ENCODE peak calls at places on chromosomes 6 and 20, in six cellular contexts. P is mesendoderm, C is left ventricle myocardium inferior, Q is cardiac muscle cell, W is OCI-LY7, J is HCT116. S is an unnamed sample.

GRCh38 chr6:35427851-35428321 is 24.3 kb upstream of the FANCE start:
- DNase-seq in J (no peak), Q (peak), P (no peak), C (no peak), W (no peak), S (no peak)

GRCh38 chr6:120632975-120633374 is 701.3 kb downstream of the TBC1D32 start:
- DNase-seq in C (no peak), J (no peak), W (no peak), P (no peak), Q (no peak), S (no peak)

GRCh38 chr20:24100370-24101011 is 111.9 kb upstream of the GGTLC1 start:
- DNase-seq in P (peak), Q (peak), J (peak), C (peak), W (peak), S (peak)

GRCh38 chr6:139030211-139030530 is 1.6 kb downstream of the ABRACL start:
- DNase-seq in W (no peak), J (no peak), P (peak), C (no peak), Q (no peak), S (no peak)

GRCh38 chr6:130872250-130873095 is 45.3 kb downstream of the SMLR1 start:
- DNase-seq in J (peak), W (peak), C (peak), P (peak), Q (peak), S (no peak)

GRCh38 chr20:51513545-51513944 is 29.0 kb downstream of the NFATC2 start:
- DNase-seq in C (no peak), P (peak), J (no peak), W (no peak), Q (no peak), S (no peak)

GRCh38 chr6:146351018-146351417 is 192.6 kb upstream of the RAB32 start:
- DNase-seq in C (no peak), W (no peak), Q (no peak), J (no peak), P (no peak), S (no peak)

GRCh38 chr6:16737389-16737788 is 23.9 kb downstream of the ATXN1 start:
- DNase-seq in W (no peak), Q (peak), C (no peak), P (peak), J (no peak), S (no peak)

GRCh38 chr6:149925253-149925973 is 2.5 kb upstream of the RAET1G start:
- DNase-seq in J (no peak), P (no peak), Q (peak), C (no peak), W (no peak), S (no peak)

GRCh38 chr20:37915434-37915787 is 12.5 kb downstream of the VSTM2L start:
- DNase-seq in J (no peak), P (no peak), C (no peak), Q (no peak), W (no peak), S (no peak)

GRCh38 chr6:43951063-43951755 is 176.0 kb downstream of the MRPL14 start:
- DNase-seq in C (peak), W (peak), J (peak), P (peak), Q (peak), S (no peak)

GRCh38 chr20:10498196-10498595 is 63.1 kb downstream of the SLX4IP start:
- DNase-seq in W (no peak), C (no peak), Q (no peak), P (peak), J (no peak), S (no peak)

GRCh38 chr20:62602550-62602949 is 39.8 kb upstream of the SLCO4A1 start:
- DNase-seq in W (no peak), C (peak), Q (no peak), J (no peak), P (no peak), S (no peak)

GRCh38 chr20:37565134-37565811 is 37.6 kb upstream of the BLCAP start:
- DNase-seq in P (no peak), J (no peak), Q (no peak), W (no peak), C (no peak), S (no peak)

GRCh38 chr20:24303393-24303792 is 166.0 kb upstream of the SYNDIG1 start:
- DNase-seq in P (peak), W (no peak), J (no peak), Q (peak), C (no peak), S (no peak)

GRCh38 chr20:62010551-62011402 is 54.9 kb downstream of the TAF4 start:
- DNase-seq in C (peak), J (peak), P (peak), W (peak), Q (peak), S (no peak)

GRCh38 chr6:87431263-87431662 is 23.5 kb downstream of the CFAP206 start:
- DNase-seq in P (no peak), Q (peak), C (no peak), J (no peak), W (no peak), S (no peak)

GRCh38 chr6:125784365-125784764 is 6.4 kb upstream of the NCOA7 start:
- DNase-seq in W (no peak), Q (peak), P (no peak), J (no peak), C (no peak), S (no peak)

GRCh38 chr6:5537132-5537531 is 275.8 kb downstream of the FARS2 start:
- DNase-seq in C (no peak), Q (no peak), P (no peak), W (no peak), J (no peak), S (no peak)

GRCh38 chr6:4371207-4371921 is 236.0 kb upstream of the ECI2 start:
- DNase-seq in W (no peak), Q (peak), J (no peak), C (peak), P (no peak), S (no peak)

GRCh38 chr6:37580164-37580955 is 80.7 kb upstream of the CCDC167 start:
- DNase-seq in C (no peak), W (no peak), J (peak), P (no peak), Q (no peak), S (no peak)

GRCh38 chr6:78749326-78749725 is 118.0 kb upstream of the IRAK1BP1 start:
- DNase-seq in C (no peak), Q (no peak), W (no peak), P (no peak), J (no peak), S (no peak)

GRCh38 chr6:73884540-73884939 is 188.5 kb downstream of the CD109 start:
- DNase-seq in P (no peak), C (no peak), W (no peak), Q (no peak), J (no peak), S (no peak)

GRCh38 chr6:39218868-39219567 is 10.3 kb downstream of the KCNK5 start:
- DNase-seq in J (no peak), C (no peak), Q (peak), P (no peak), W (peak), S (no peak)

GRCh38 chr20:13221673-13222318 is 722 bp downstream of the ISM1 start:
- DNase-seq in P (peak), J (peak), Q (peak), W (no peak), C (peak), S (peak)

GRCh38 chr6:41741625-41742490 is 5.3 kb downstream of the PGC start:
- DNase-seq in C (no peak), J (no peak), P (peak), W (no peak), Q (no peak), S (no peak)

GRCh38 chr6:156167289-156168076 is 609.7 kb upstream of the ARID1B start:
- DNase-seq in C (no peak), W (no peak), Q (peak), J (no peak), P (no peak), S (no peak)

GRCh38 chr6:41836660-41837052 is 49.2 kb downstream of the TOMM6 start:
- DNase-seq in W (no peak), C (no peak), P (no peak), Q (no peak), J (no peak), S (no peak)

GRCh38 chr6:19446570-19446969 is 390.6 kb upstream of the ID4 start:
- DNase-seq in P (no peak), W (no peak), J (no peak), C (no peak), Q (no peak), S (no peak)
- H3K27ac ChIP-seq in P (no peak), W (no peak), J (no peak), C (no peak), Q (no peak), S (no peak)

GRCh38 chr6:142009647-142010046 is 123.1 kb upstream of the GJE1 start:
- DNase-seq in P (no peak), W (no peak), Q (peak), J (peak), C (no peak), S (no peak)

GRCh38 chr6:142013875-142014495 is 118.7 kb upstream of the GJE1 start:
- DNase-seq in C (no peak), W (no peak), Q (no peak), P (no peak), J (peak), S (no peak)

GRCh38 chr6:142011156-142011555 is 121.6 kb upstream of the GJE1 start:
- DNase-seq in C (no peak), J (no peak), P (no peak), W (no peak), Q (peak), S (no peak)

GRCh38 chr6:142013286-142013685 is 119.4 kb upstream of the GJE1 start:
- DNase-seq in J (peak), P (no peak), C (no peak), W (no peak), Q (peak), S (peak)

GRCh38 chr6:142011775-142012174 is 121.0 kb upstream of the GJE1 start:
- DNase-seq in J (no peak), P (no peak), Q (no peak), W (no peak), C (no peak), S (no peak)
- H3K27ac ChIP-seq in J (peak), P (no peak), Q (no peak), W (no peak), C (no peak), S (peak)

DNA sequence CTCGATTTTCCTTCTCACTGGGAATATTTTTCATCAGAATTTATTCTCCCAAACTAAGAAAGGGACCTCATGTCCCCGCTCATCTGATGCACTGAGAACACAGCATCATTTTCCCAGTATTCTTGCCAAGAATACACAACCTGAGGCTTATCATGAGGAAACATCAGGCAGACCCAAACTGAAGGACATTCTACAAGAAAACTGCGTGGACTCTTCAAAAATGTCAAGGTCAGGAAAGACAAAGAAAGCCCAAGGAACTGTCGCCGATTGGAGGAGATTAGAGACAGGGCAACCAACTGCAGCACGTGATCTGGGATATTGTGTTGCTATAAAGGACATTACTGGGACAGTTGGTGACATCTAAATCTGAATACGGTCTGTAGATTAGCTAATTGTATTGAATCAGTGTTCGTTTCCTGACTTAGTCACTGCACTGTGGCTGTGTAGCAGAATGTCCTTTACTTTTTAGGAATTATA is 72.3 kb downstream of the SNX5 start:
- DNase-seq in W (no peak), Q (peak), C (no peak), P (no peak), J (no peak), S (no peak)
- H3K27ac ChIP-seq in W (no peak), Q (no peak), C (peak), P (no peak), J (no peak), S (no peak)

GRCh38 chr6:158041370-158041769 is 59.7 kb downstream of the SYNJ2 start:
- DNase-seq in Q (no peak), C (peak), J (no peak), P (no peak), W (no peak), S (no peak)
- H3K27ac ChIP-seq in Q (peak), C (peak), J (peak), P (no peak), W (no peak), S (peak)

DNA sequence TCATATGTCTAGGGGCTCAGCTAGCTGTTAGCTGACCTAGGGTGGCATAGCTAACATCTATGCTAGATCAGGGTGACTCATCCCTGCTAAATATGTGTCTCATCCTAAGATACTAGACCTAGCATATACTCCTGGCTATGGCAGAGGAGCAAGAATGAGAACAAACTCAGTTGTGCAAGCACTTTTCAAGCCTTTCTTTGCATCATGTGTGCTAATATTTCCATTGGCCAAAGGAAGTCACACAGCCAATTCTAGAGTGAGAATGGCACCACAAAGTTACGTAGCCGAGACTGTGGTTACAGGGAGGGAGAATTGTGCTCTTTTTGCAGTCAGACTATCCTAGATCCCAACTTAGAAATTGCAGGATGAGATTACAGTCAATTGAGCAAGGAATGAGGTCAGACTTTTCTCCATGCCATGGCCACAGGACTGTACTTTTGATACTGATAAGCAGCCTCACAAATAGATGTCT is 78.7 kb downstream of the PLCB4 start:
- DNase-seq in J (no peak), P (no peak), Q (peak), W (no peak), C (no peak), S (peak)
- H3K27ac ChIP-seq in J (no peak), P (no peak), Q (no peak), W (no peak), C (peak), S (no peak)

GRCh38 chr20:47020231-47020630 is 125.6 kb downstream of the EYA2 start:
- DNase-seq in J (no peak), W (no peak), Q (no peak), C (no peak), P (no peak), S (no peak)
- H3K27ac ChIP-seq in J (no peak), W (no peak), Q (no peak), C (no peak), P (no peak), S (no peak)

S was measured in epithelial cell of prostate.